ENCODE peak calls at places on chromosome 16, in six cellular contexts. N, Z, X, F, G and Y are unnamed samples.

GRCh38 chr16:73192227-73192894 is 144.4 kb upstream of the ZFHX3 start:
- DNase-seq in X (peak), Z (no peak), G (peak), N (no peak), F (no peak), Y (no peak)

GRCh38 chr16:84726079-84726669 is 26.4 kb downstream of the USP10 start:
- DNase-seq in Z (peak), F (peak), X (peak), G (peak), N (peak), Y (peak)

GRCh38 chr16:65068151-65068740 is 53.6 kb downstream of the CDH11 start:
- DNase-seq in N (no peak), F (no peak), G (peak), Z (peak), X (peak), Y (no peak)

GRCh38 chr16:50666658-50667496 is 14.2 kb downstream of the SNX20 start:
- DNase-seq in N (no peak), F (no peak), G (no peak), X (no peak), Z (no peak), Y (no peak)

GRCh38 chr16:2529061-2529931 is 1.9 kb downstream of the CEMP1 start:
- DNase-seq in N (no peak), Z (no peak), G (no peak), F (peak), X (no peak), Y (peak)

GRCh38 chr16:89308391-89309333 is 91.2 kb downstream of the ZNF778 start:
- DNase-seq in Z (no peak), F (peak), X (no peak), N (no peak), G (no peak), Y (no peak)

GRCh38 chr16:28112908-28113307 is 49.4 kb upstream of the GSG1L start:
- DNase-seq in X (no peak), G (no peak), Z (no peak), F (no peak), N (no peak), Y (no peak)

GRCh38 chr16:58931436-58931835 is 197.3 kb upstream of the GOT2 start:
- DNase-seq in X (no peak), F (no peak), G (no peak), Z (no peak), N (no peak), Y (no peak)

GRCh38 chr16:89317101-89317671 is 99.7 kb downstream of the ZNF778 start:
- DNase-seq in G (no peak), N (no peak), Z (no peak), F (no peak), X (no peak), Y (no peak)

GRCh38 chr16:74865922-74866598 is 91.4 kb upstream of the FA2H start:
- DNase-seq in G (no peak), N (no peak), X (peak), Z (no peak), F (no peak), Y (no peak)

GRCh38 chr16:85056211-85056748 is 28.7 kb downstream of the KIAA0513 start:
- DNase-seq in Z (no peak), X (peak), N (no peak), G (peak), F (peak), Y (no peak)

GRCh38 chr16:27899736-27900135 is 163.8 kb downstream of the GSG1L start:
- DNase-seq in F (no peak), Z (no peak), N (no peak), X (no peak), G (no peak), Y (no peak)

GRCh38 chr16:25006504-25007055 is 8.6 kb downstream of the ARHGAP17 start:
- DNase-seq in X (peak), Z (peak), N (no peak), G (peak), F (no peak), Y (no peak)

GRCh38 chr16:72847187-72848044 is 200.5 kb downstream of the ZFHX3 start:
- DNase-seq in G (peak), X (no peak), F (peak), Z (no peak), N (no peak), Y (no peak)

GRCh38 chr16:60331168-60331567 is 1597.1 kb upstream of the GOT2 start:
- DNase-seq in X (no peak), N (no peak), F (no peak), Z (no peak), G (no peak), Y (no peak)

GRCh38 chr16:66695935-66696668 is 441 bp downstream of the CMTM4 start:
- DNase-seq in G (no peak), N (no peak), F (peak), X (no peak), Z (no peak), Y (peak)

GRCh38 chr16:75305364-75306101 is 54.1 kb upstream of the BCAR1 start:
- DNase-seq in Z (peak), X (peak), F (peak), N (peak), G (peak), Y (peak)

GRCh38 chr16:54519161-54519685 is 232.6 kb upstream of the IRX3 start:
- DNase-seq in Z (no peak), X (no peak), N (peak), G (peak), F (no peak), Y (no peak)

GRCh38 chr16:19898166-19898565 is 13.5 kb upstream of the GPRC5B start:
- DNase-seq in G (no peak), N (no peak), Z (no peak), F (no peak), X (no peak), Y (no peak)

GRCh38 chr16:7268182-7268581 is 64.5 kb upstream of the RBFOX1 start:
- DNase-seq in X (no peak), G (no peak), Z (peak), F (peak), N (no peak), Y (no peak)

GRCh38 chr16:14301150-14302030 is 230.3 kb downstream of the MRTFB start:
- DNase-seq in X (no peak), N (no peak), Z (peak), F (peak), G (peak), Y (no peak)

GRCh38 chr16:66326995-66327513 is 39.4 kb upstream of the CDH5 start:
- DNase-seq in X (no peak), F (no peak), G (no peak), Z (no peak), N (no peak), Y (no peak)

GRCh38 chr16:56102159-56102798 is 89.0 kb upstream of the GNAO1 start:
- DNase-seq in G (peak), N (no peak), F (no peak), X (no peak), Z (no peak), Y (no peak)